ENCODE peak calls at places on chromosomes 3 and 15, in five cellular contexts. One of them, this sample, is unnamed.

GRCh38 chr3:97265237-97266005 is 451.0 kb downstream of the EPHA6 start:
- DNase-seq in HCT116: no peak
- DNase-seq in transverse colon: no peak
- DNase-seq in endothelial cell of umbilical vein: no peak
- DNase-seq in HL-60: no peak
- DNase-seq in this sample: no peak

GRCh38 chr3:161273589-161274218 is 52.6 kb downstream of the NMD3 start:
- DNase-seq in HCT116: peak
- DNase-seq in transverse colon: no peak
- DNase-seq in endothelial cell of umbilical vein: peak
- DNase-seq in HL-60: no peak
- DNase-seq in this sample: no peak

GRCh38 chr3:13229291-13229949 is 156.2 kb upstream of the IQSEC1 start:
- DNase-seq in HCT116: peak
- DNase-seq in transverse colon: no peak
- DNase-seq in endothelial cell of umbilical vein: no peak
- DNase-seq in HL-60: no peak
- DNase-seq in this sample: peak

GRCh38 chr3:15399970-15400369 is 27.4 kb downstream of the METTL6 start:
- DNase-seq in HCT116: no peak
- DNase-seq in transverse colon: no peak
- DNase-seq in endothelial cell of umbilical vein: no peak
- DNase-seq in HL-60: no peak
- DNase-seq in this sample: no peak

GRCh38 chr15:78204351-78205309 is 29.7 kb downstream of the ACSBG1 start:
- DNase-seq in HCT116: no peak
- DNase-seq in transverse colon: no peak
- DNase-seq in endothelial cell of umbilical vein: no peak
- DNase-seq in HL-60: no peak
- DNase-seq in this sample: no peak

GRCh38 chr3:9911863-9912262 is 5.0 kb upstream of the IL17RC start:
- DNase-seq in HCT116: no peak
- DNase-seq in transverse colon: no peak
- DNase-seq in endothelial cell of umbilical vein: no peak
- DNase-seq in HL-60: no peak
- DNase-seq in this sample: no peak

GRCh38 chr3:140270329-140270728 is 335.3 kb downstream of the CLSTN2 start:
- DNase-seq in HCT116: no peak
- DNase-seq in transverse colon: no peak
- DNase-seq in endothelial cell of umbilical vein: no peak
- DNase-seq in HL-60: no peak
- DNase-seq in this sample: no peak

GRCh38 chr15:51620647-51621046 is 1.9 kb downstream of the DMXL2 start:
- DNase-seq in HCT116: no peak
- DNase-seq in transverse colon: no peak
- DNase-seq in endothelial cell of umbilical vein: no peak
- DNase-seq in HL-60: no peak
- DNase-seq in this sample: no peak

DNA sequence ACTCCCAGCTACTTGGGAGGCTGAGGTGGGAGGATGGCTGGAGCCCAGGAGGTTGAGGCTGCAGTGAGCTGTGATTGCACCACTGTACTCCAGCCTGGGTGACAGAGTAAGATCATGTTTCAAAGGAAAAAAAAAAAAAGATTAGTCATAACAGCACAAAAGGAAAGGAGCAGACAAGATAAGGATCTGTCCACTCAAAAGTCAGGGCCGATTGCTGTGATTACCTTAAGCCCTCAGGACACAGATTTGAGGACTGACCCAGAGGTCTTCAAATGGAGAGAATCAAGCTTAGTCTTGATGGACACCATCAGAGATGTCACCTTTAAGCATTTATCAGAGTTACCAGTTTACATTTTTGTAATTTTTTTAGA is 23.9 kb upstream of the HEG1 start:
- DNase-seq in HCT116: peak
- DNase-seq in transverse colon: no peak
- DNase-seq in endothelial cell of umbilical vein: no peak
- DNase-seq in HL-60: no peak
- DNase-seq in this sample: no peak
- H3K27ac ChIP-seq in HCT116: no peak
- H3K27ac ChIP-seq in transverse colon: no peak
- H3K27ac ChIP-seq in endothelial cell of umbilical vein: no peak
- H3K27ac ChIP-seq in HL-60: no peak
- H3K27ac ChIP-seq in this sample: no peak

DNA sequence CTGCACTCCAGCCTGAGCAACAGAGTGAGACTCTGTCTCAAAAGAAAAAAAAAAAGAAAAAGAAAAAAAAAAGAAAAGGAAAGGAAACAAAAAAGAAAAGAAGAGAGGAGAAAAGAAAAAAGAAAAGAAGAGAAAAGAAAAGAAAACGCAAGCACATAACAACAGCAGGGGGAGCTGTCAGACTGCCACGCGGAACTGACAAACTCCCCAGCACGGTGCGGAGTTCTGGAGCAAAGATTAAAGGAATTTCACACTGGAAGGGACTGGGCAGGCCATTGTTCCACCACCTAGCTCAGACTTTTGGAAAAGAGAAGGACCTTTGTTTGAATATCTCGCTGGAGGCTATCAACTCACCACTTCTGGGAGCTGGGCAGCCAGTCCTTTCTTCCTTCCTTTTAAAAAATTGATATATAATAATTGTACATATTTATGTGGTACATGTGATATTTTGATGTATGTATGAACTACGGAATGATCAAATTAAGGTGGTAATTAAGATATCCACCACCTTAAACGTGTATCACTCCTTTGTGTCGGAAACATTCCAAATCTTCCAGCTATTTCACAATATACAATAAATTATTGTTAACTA is 40.5 kb downstream of the DPPA2 start:
- DNase-seq in HCT116: peak
- DNase-seq in transverse colon: peak
- DNase-seq in endothelial cell of umbilical vein: peak
- DNase-seq in HL-60: no peak
- DNase-seq in this sample: peak
- TF ChIP-seq CTCF in HCT116: peak
- TF ChIP-seq CTCF in transverse colon: peak
- TF ChIP-seq CTCF in endothelial cell of umbilical vein: peak
- TF ChIP-seq CTCF in HL-60: peak
- TF ChIP-seq CTCF in this sample: peak

DNA sequence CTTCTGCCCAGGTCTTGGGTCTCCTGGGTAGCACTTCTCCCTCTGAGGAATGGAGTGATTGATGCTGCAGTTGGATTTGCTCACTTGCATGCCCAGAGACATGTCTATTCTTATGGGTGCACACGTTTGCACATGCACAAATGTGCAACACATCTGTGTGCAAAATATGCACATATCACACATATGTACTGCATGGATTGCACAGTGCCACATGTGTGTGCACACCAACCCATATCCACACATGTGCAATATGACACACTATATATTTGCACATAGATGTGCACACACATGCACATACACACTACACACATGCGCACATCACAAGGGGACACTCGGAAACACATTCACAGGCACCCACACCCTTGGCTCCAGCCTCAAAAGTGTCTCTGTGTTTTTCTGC is 671 bp upstream of the SEMA3B start:
- DNase-seq in HCT116: no peak
- DNase-seq in transverse colon: no peak
- DNase-seq in endothelial cell of umbilical vein: no peak
- DNase-seq in HL-60: no peak
- DNase-seq in this sample: no peak
- H3K4me3 ChIP-seq in HCT116: no peak
- H3K4me3 ChIP-seq in transverse colon: no peak
- H3K4me3 ChIP-seq in endothelial cell of umbilical vein: no peak
- H3K4me3 ChIP-seq in HL-60: no peak
- H3K4me3 ChIP-seq in this sample: no peak

DNA sequence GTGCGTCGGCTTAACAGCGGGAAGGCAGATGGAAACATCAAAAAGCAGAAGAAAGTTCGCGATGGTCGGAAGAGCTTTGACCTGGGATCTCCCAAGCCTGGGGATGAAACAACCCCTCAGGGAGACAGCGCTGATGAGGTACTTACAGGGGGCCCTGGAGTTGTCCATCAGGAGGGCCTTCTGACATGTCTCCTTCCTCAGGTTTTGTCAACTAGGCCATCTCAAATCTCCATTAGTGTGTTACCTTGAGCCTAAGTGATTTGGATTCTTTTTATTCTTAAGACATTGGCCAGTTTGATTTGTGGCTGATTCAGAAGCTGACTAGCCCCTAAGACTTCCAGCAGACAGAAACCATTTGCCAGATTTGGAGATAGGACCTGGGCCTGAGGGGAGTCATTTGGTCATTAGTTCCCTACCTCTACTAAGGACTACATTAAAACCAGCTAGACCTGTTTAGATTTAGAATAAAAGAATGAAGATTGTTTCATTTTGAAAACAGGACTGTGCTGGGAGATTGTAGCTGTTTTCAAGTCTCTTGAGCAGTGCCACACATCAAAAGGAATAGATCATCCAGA is 97.6 kb upstream of the UMPS start:
- DNase-seq in HCT116: no peak
- DNase-seq in transverse colon: no peak
- DNase-seq in endothelial cell of umbilical vein: no peak
- DNase-seq in HL-60: no peak
- DNase-seq in this sample: no peak
- H3K27ac ChIP-seq in HCT116: no peak
- H3K27ac ChIP-seq in transverse colon: peak
- H3K27ac ChIP-seq in endothelial cell of umbilical vein: no peak
- H3K27ac ChIP-seq in HL-60: no peak
- H3K27ac ChIP-seq in this sample: no peak

GRCh38 chr3:119524931-119525662 is 26.8 kb downstream of the TIMMDC1 start:
- DNase-seq in HCT116: no peak
- DNase-seq in transverse colon: no peak
- DNase-seq in endothelial cell of umbilical vein: peak
- DNase-seq in HL-60: no peak
- DNase-seq in this sample: no peak
- TF ChIP-seq CTCF in HCT116: peak
- TF ChIP-seq CTCF in transverse colon: no peak
- TF ChIP-seq CTCF in endothelial cell of umbilical vein: no peak
- TF ChIP-seq CTCF in HL-60: no peak
- TF ChIP-seq CTCF in this sample: no peak

GRCh38 chr3:187368765-187369450 is 723 bp downstream of the RTP4 start:
- DNase-seq in HCT116: no peak
- DNase-seq in transverse colon: no peak
- DNase-seq in endothelial cell of umbilical vein: no peak
- DNase-seq in HL-60: peak
- DNase-seq in this sample: no peak
- H3K4me3 ChIP-seq in HCT116: no peak
- H3K4me3 ChIP-seq in transverse colon: peak
- H3K4me3 ChIP-seq in endothelial cell of umbilical vein: no peak
- H3K4me3 ChIP-seq in HL-60: no peak
- H3K4me3 ChIP-seq in this sample: no peak

DNA sequence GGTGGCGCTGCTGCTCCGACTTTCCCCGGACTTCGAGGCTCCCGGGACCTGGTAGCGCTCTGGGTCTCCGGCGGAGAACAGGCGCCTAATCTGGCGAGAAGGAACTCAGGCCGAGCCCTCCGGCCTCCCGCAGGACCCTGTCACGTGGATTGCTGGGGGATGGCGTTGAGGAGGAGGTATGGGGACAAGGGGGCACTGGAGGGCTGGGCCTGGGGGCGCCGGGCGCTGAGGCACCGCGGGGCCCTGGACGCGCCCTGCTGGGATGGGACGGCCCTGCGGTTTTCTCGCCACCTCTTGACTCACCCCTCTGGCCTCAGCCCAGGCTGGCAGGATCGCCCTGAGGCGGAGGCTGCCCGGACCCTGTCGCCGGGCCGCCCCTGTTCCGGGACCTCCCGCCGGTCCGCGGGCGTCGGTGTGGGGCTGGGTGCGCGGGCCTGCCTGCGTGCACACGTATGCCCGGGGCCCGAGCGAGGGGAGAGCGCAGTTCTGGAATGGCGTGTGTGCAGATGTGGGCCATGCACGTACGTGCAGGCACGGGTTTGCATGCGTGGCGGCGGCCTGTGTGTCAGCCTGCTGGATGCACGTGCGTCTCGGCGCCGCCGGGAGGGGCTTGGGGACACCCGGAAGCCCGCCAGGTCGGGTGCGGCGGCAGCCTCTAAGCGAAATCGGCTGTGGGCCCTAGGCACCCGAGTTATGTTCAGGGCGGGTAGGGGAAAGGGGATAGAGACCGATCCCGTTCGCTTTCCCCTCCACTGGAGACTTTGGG is 752 bp downstream of the C15orf39 start:
- DNase-seq in HCT116: no peak
- DNase-seq in transverse colon: peak
- DNase-seq in endothelial cell of umbilical vein: peak
- DNase-seq in HL-60: no peak
- DNase-seq in this sample: peak
- H3K27ac ChIP-seq in HCT116: peak
- H3K27ac ChIP-seq in transverse colon: peak
- H3K27ac ChIP-seq in endothelial cell of umbilical vein: peak
- H3K27ac ChIP-seq in HL-60: peak
- H3K27ac ChIP-seq in this sample: peak

GRCh38 chr15:60079210-60079609 is 75.1 kb downstream of the FOXB1 start:
- DNase-seq in HCT116: no peak
- DNase-seq in transverse colon: no peak
- DNase-seq in endothelial cell of umbilical vein: no peak
- DNase-seq in HL-60: no peak
- DNase-seq in this sample: no peak
- TF ChIP-seq CTCF in HCT116: peak
- TF ChIP-seq CTCF in transverse colon: no peak
- TF ChIP-seq CTCF in endothelial cell of umbilical vein: no peak
- TF ChIP-seq CTCF in HL-60: no peak
- TF ChIP-seq CTCF in this sample: peak

GRCh38 chr3:122578110-122578740 is 775 bp downstream of the PARP15 start:
- DNase-seq in HCT116: no peak
- DNase-seq in transverse colon: no peak
- DNase-seq in endothelial cell of umbilical vein: no peak
- DNase-seq in HL-60: no peak
- DNase-seq in this sample: no peak
- H3K4me3 ChIP-seq in HCT116: no peak
- H3K4me3 ChIP-seq in transverse colon: no peak
- H3K4me3 ChIP-seq in endothelial cell of umbilical vein: no peak
- H3K4me3 ChIP-seq in HL-60: no peak
- H3K4me3 ChIP-seq in this sample: no peak